ENCODE peak calls at places on chromosomes 6 and 20, in eight cellular contexts. J is WTC11; C is activated naive CD4-positive, alpha-beta T cell treated with Interleukin-2 at 50 U/mL for 16 hours; D is GF-D8; N is NCI-H2029; Q is effector memory CD8-positive, alpha-beta T cell; F is epithelial cell of proximal tubule; E is germinal center. M is an unnamed sample.

GRCh38 chr6:107315116-107315515 is 144.2 kb downstream of the PDSS2 start:
- DNase-seq in D (no peak), N (no peak), E (no peak), J (no peak), F (no peak), Q (no peak), C (no peak), M (no peak)

GRCh38 chr20:32434434-32434833 is 76.3 kb downstream of the ASXL1 start:
- DNase-seq in Q (no peak), N (no peak), C (no peak), E (no peak), D (no peak), J (no peak), F (no peak), M (no peak)

GRCh38 chr6:130717657-130718056 is 109.5 kb upstream of the SMLR1 start:
- DNase-seq in E (no peak), F (no peak), C (no peak), D (no peak), J (no peak), N (no peak), Q (no peak), M (no peak)

GRCh38 chr6:70538364-70538763 is 28.4 kb upstream of the SDHAF4 start:
- DNase-seq in N (no peak), J (no peak), E (no peak), Q (no peak), D (no peak), F (no peak), C (no peak), M (no peak)

GRCh38 chr20:18831830-18832229 is 18.2 kb downstream of the SCP2D1 start:
- DNase-seq in J (no peak), C (no peak), Q (no peak), E (no peak), N (no peak), F (no peak), D (no peak), M (peak)

GRCh38 chr20:50968289-50968688 is 9.7 kb downstream of the MOCS3 start:
- DNase-seq in Q (no peak), N (no peak), D (no peak), E (no peak), C (no peak), F (no peak), J (no peak), M (no peak)

GRCh38 chr6:135144678-135145508 is 36.2 kb upstream of the MYB start:
- DNase-seq in J (no peak), D (peak), N (no peak), Q (peak), C (no peak), E (no peak), F (no peak), M (peak)

GRCh38 chr20:32339116-32339515 is 19.0 kb upstream of the ASXL1 start:
- DNase-seq in C (no peak), N (no peak), J (no peak), E (no peak), D (no peak), F (no peak), Q (no peak), M (no peak)

GRCh38 chr6:55888917-55889316 is 13.5 kb upstream of the BMP5 start:
- DNase-seq in C (no peak), F (no peak), D (no peak), E (no peak), Q (no peak), J (no peak), N (no peak), M (no peak)

GRCh38 chr6:30490031-30490876 is 945 bp downstream of the HLA-E start:
- DNase-seq in C (peak), F (no peak), N (no peak), E (peak), Q (peak), J (peak), D (no peak), M (peak)

GRCh38 chr6:42007753-42008528 is 42.4 kb upstream of the TAF8 start:
- DNase-seq in N (no peak), J (no peak), F (no peak), D (peak), C (peak), Q (peak), E (no peak), M (no peak)

GRCh38 chr6:32139590-32139989 is 9.5 kb upstream of the FKBPL start:
- DNase-seq in F (no peak), C (no peak), D (no peak), Q (no peak), E (no peak), N (no peak), J (no peak), M (no peak)

GRCh38 chr6:153790048-153790447 is 249.0 kb upstream of the OPRM1 start:
- DNase-seq in J (peak), N (no peak), D (no peak), C (no peak), E (no peak), Q (no peak), F (peak), M (peak)

GRCh38 chr20:59807909-59808728 is 125.3 kb downstream of the SYCP2 start:
- DNase-seq in C (no peak), D (no peak), Q (no peak), J (no peak), F (no peak), E (no peak), N (no peak), M (no peak)

GRCh38 chr20:57395111-57395959 is 4.1 kb downstream of the RBM38 start:
- DNase-seq in F (no peak), C (no peak), N (peak), D (no peak), J (no peak), E (no peak), Q (no peak), M (no peak)

GRCh38 chr6:41785689-41786450 is 1.6 kb upstream of the TOMM6 start:
- DNase-seq in F (no peak), D (no peak), C (no peak), Q (no peak), E (peak), J (peak), N (no peak), M (peak)

M was measured in amniotic epithelial cell.